ENCODE peak calls at places on chromosomes 5 and 9, in four cellular contexts. R is A549, J is H1, D is HepG2. U is an unnamed sample.

GRCh38 chr9:73838871-73839270 is 658.3 kb upstream of the RORB start:
- DNase-seq in R (no peak), J (no peak), D (no peak), U (no peak)

GRCh38 chr9:72858089-72858912 is 94.6 kb downstream of the ALDH1A1 start:
- DNase-seq in D (peak), R (peak), J (no peak), U (peak)

GRCh38 chr9:1966725-1967366 is 48.3 kb upstream of the SMARCA2 start:
- DNase-seq in D (no peak), J (no peak), R (no peak), U (no peak)

GRCh38 chr5:173330151-173330855 is 2.1 kb upstream of the STC2 start:
- DNase-seq in D (peak), J (no peak), R (no peak), U (no peak)

GRCh38 chr5:171693397-171693796 is 92.2 kb upstream of the SMIM23 start:
- DNase-seq in J (no peak), D (no peak), R (no peak), U (no peak)

GRCh38 chr5:127324756-127325155 is 34.2 kb downstream of the MEGF10 start:
- DNase-seq in R (no peak), D (no peak), J (no peak), U (no peak)

GRCh38 chr9:112002847-112003457 is 106.3 kb downstream of the UGCG start:
- DNase-seq in J (no peak), D (no peak), R (no peak), U (no peak)

GRCh38 chr9:125659954-125660353 is 47.1 kb downstream of the MAPKAP1 start:
- DNase-seq in R (no peak), J (no peak), D (no peak), U (no peak)

GRCh38 chr9:3342159-3342777 is 183.5 kb downstream of the RFX3 start:
- DNase-seq in D (no peak), J (no peak), R (no peak), U (no peak)

GRCh38 chr5:160702856-160703453 is 149.1 kb downstream of the ATP10B start:
- DNase-seq in D (no peak), R (no peak), J (no peak), U (no peak)

GRCh38 chr9:77848428-77848827 is 183.2 kb downstream of the GNAQ start:
- DNase-seq in D (no peak), J (no peak), R (no peak), U (no peak)

GRCh38 chr5:128315671-128316070 is 222.4 kb downstream of the FBN2 start:
- DNase-seq in J (no peak), R (no peak), D (no peak), U (no peak)

GRCh38 chr9:137381501-137382443 is 41.2 kb downstream of the EXD3 start:
- DNase-seq in D (no peak), J (no peak), R (no peak), U (no peak)

GRCh38 chr5:110790673-110791072 is 51.9 kb downstream of the SLC25A46 start:
- DNase-seq in J (no peak), D (no peak), R (peak), U (no peak)

GRCh38 chr5:33105521-33105941 is 335.2 kb upstream of the TARS1 start:
- DNase-seq in D (no peak), R (no peak), J (no peak), U (no peak)

GRCh38 chr5:132263548-132264261 is 6.2 kb downstream of the PDLIM4 start:
- DNase-seq in D (no peak), R (peak), J (no peak), U (peak)

GRCh38 chr5:112669328-112669963 is 68.2 kb upstream of the APC start:
- DNase-seq in D (no peak), J (no peak), R (no peak), U (no peak)

GRCh38 chr5:57871496-57871895 is 388.9 kb upstream of the ACTBL2 start:
- DNase-seq in D (no peak), R (no peak), J (no peak), U (no peak)

GRCh38 chr9:5566054-5566618 is 55.8 kb downstream of the PDCD1LG2 start:
- DNase-seq in D (no peak), R (no peak), J (no peak), U (no peak)

GRCh38 chr5:37786855-37787254 is 53.0 kb downstream of the GDNF start:
- DNase-seq in D (no peak), R (peak), J (no peak), U (no peak)

GRCh38 chr9:98010450-98010849 is 27.3 kb downstream of the ANP32B start:
- DNase-seq in D (no peak), R (peak), J (no peak), U (no peak)

GRCh38 chr5:178214160-178214803 is 9.9 kb downstream of the HNRNPAB start:
- DNase-seq in D (no peak), J (no peak), R (no peak), U (no peak)

GRCh38 chr5:178213748-178214151 is 9.4 kb downstream of the HNRNPAB start:
- DNase-seq in D (no peak), R (no peak), J (no peak), U (no peak)

GRCh38 chr5:178212241-178213002 is 8.1 kb downstream of the HNRNPAB start:
- DNase-seq in R (no peak), J (no peak), D (no peak), U (no peak)

GRCh38 chr5:178211095-178212048 is 7.0 kb downstream of the HNRNPAB start:
- DNase-seq in J (no peak), R (no peak), D (no peak), U (peak)

GRCh38 chr5:178213003-178213449 is 8.7 kb downstream of the HNRNPAB start:
- DNase-seq in R (no peak), J (no peak), D (no peak), U (no peak)
- TF ChIP-seq RNF2 in R (no peak), J (no peak), D (no peak), U (no peak)

DNA sequence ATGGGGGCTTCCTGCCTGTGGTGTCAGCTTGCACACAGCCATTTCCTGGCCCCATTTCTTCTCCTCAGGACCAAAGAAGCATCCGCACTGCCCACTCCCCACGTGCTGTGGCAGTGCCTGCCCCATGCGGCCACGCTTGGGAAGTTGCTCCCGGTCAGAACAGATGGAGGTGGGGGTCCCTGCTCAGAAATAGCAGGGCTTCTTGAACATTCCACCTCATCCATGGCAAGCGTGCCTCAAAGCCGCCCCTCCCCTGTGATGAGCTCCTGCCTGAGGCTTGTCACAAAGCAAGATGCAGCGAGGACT is 238.2 kb downstream of the SYK start:
- DNase-seq in D (no peak), R (no peak), J (no peak), U (no peak)
- TF ChIP-seq RNF2 in D (no peak), R (no peak), J (no peak), U (no peak)

GRCh38 chr9:79452265-79452664 is 119.5 kb upstream of the TLE4 start:
- DNase-seq in R (no peak), D (no peak), J (no peak), U (no peak)
- TF ChIP-seq RNF2 in R (no peak), D (no peak), J (no peak), U (no peak)

GRCh38 chr5:2019716-2020115 is 137.0 kb upstream of the IRX4 start:
- DNase-seq in J (no peak), R (no peak), D (no peak), U (no peak)

GRCh38 chr5:2018390-2018724 is 135.6 kb upstream of the IRX4 start:
- DNase-seq in R (no peak), J (no peak), D (no peak), U (no peak)

GRCh38 chr5:2015961-2016360 is 133.2 kb upstream of the IRX4 start:
- DNase-seq in J (no peak), R (no peak), D (no peak), U (no peak)

GRCh38 chr5:2015116-2015848 is 132.6 kb upstream of the IRX4 start:
- DNase-seq in J (no peak), R (no peak), D (no peak), U (no peak)

DNA sequence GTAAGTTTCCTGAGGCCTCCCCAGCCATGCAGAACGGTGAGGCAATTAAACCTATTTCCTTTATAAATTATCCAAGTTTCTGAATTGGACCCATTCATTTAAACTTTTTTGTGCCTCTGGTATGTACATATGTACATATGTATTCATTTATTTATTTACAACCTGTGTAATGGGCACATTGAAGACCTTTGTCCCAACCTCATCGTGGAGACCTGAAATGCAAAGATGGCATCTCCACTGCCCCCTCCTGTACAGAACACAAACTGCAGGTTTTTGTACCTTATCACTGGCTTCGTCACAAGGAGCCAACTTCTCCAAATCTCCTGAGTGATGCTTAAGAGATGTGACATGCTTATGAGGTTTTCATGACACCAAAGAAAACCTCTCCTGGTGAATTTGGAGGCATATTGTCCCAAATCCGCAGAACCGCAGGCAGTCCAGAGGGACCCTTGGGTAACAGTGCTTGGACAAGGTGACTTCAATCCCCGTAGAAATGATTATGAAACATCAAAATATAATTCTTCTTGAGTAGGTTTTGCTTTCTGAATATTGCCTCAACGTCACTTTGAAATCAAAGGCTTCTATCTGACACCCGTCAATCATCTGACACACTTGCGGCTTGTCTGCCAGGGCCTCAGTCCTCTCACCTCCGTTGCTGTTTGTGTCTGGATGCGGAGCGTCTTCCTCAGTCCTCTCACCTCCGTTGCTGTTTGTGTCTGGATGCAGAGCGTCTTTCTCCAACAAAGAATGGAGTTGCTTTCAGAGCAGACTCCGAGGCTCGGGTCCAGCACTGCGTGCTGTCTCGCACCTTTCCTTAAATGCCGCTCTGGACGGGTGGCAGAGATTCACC is 135.0 kb upstream of the IRX4 start:
- DNase-seq in D (peak), J (peak), R (peak), U (peak)
- TF ChIP-seq RNF2 in D (no peak), J (no peak), R (no peak), U (no peak)

GRCh38 chr9:113868501-113868900 is 7.6 kb upstream of the ZNF618 start:
- DNase-seq in D (no peak), J (no peak), R (no peak), U (no peak)
- TF ChIP-seq RNF2 in D (no peak), J (no peak), R (no peak), U (no peak)

DNA sequence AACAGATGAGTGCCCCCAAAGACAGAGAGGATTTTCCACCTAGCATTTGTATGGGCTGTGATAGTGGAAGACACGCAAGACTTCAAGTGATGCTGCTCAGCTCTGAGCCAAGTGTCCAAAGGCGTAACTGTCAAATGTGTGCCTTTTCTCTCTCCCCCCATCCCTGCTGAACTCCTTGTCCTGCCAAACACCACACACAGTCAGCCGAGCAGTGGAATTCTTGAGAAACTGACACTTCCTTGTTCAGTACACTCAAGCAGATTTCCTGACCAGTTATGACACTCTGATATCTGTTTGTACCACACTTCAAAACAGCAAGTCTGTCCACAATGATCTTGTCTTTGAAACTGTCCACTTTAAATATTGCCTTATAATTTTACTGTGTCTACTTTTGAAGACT is 166.4 kb downstream of the PIK3R1 start:
- DNase-seq in D (no peak), R (no peak), J (no peak), U (no peak)
- TF ChIP-seq RNF2 in D (no peak), R (no peak), J (no peak), U (no peak)

DNA sequence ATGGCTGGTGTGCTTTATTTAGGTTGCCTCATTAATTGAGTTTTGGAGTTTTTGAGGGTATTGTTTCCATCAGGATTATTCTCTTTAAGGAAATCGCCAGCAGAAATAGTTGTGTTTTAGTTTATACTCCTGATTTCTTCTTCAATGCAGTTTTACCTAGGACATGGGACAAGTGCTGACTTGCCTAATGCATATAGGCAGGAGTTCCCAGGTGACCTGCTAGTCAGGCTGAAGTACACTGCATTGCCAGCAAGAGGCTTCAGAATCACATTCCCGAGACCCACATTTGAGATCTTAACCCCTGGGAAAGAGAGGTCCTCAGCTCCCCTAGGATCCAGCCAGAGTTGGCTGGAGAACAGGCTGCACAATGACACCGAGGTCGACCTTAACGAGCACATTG is 1.5 kb upstream of the OR1N2 start:
- DNase-seq in J (no peak), R (no peak), D (no peak), U (no peak)
- TF ChIP-seq RNF2 in J (no peak), R (no peak), D (no peak), U (no peak)

GRCh38 chr9:109765821-109766220 is 14.2 kb upstream of the PALM2AKAP2 start:
- DNase-seq in J (no peak), R (no peak), D (no peak), U (no peak)

GRCh38 chr9:109767404-109767803 is 12.6 kb upstream of the PALM2AKAP2 start:
- DNase-seq in D (no peak), J (no peak), R (no peak), U (no peak)

GRCh38 chr9:109765278-109765677 is 14.7 kb upstream of the PALM2AKAP2 start:
- DNase-seq in R (no peak), J (no peak), D (no peak), U (no peak)

GRCh38 chr9:109767814-109768213 is 12.2 kb upstream of the PALM2AKAP2 start:
- DNase-seq in D (no peak), J (no peak), R (no peak), U (no peak)

DNA sequence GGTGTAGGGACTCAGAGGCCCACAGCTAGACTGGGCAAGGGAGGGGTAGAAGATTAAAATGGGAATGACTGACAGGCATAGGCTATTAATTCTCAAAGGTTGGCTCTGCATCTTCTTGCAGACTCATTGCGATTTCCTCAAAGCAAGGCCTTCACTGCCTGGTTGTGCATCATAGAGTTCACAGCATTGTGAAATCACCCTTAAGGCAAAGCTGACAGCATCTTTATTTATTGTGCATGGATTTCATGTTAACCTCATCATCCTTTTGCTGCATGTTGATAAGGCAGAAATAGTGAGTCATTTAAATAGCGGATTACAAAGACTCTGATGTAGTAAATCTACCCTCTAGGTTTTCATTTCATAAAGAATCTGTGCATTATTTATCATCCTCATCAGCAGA is 13.6 kb upstream of the PALM2AKAP2 start:
- DNase-seq in J (no peak), R (peak), D (no peak), U (no peak)
- TF ChIP-seq RNF2 in J (no peak), R (no peak), D (no peak), U (no peak)

GRCh38 chr5:175201393-175201792 is 242.6 kb downstream of the DRD1 start:
- DNase-seq in D (no peak), R (no peak), J (no peak), U (no peak)

GRCh38 chr5:175206651-175207050 is 237.3 kb downstream of the DRD1 start:
- DNase-seq in R (no peak), J (no peak), D (no peak), U (no peak)

GRCh38 chr5:175207321-175208040 is 236.5 kb downstream of the DRD1 start:
- DNase-seq in J (no peak), D (no peak), R (no peak), U (no peak)

DNA sequence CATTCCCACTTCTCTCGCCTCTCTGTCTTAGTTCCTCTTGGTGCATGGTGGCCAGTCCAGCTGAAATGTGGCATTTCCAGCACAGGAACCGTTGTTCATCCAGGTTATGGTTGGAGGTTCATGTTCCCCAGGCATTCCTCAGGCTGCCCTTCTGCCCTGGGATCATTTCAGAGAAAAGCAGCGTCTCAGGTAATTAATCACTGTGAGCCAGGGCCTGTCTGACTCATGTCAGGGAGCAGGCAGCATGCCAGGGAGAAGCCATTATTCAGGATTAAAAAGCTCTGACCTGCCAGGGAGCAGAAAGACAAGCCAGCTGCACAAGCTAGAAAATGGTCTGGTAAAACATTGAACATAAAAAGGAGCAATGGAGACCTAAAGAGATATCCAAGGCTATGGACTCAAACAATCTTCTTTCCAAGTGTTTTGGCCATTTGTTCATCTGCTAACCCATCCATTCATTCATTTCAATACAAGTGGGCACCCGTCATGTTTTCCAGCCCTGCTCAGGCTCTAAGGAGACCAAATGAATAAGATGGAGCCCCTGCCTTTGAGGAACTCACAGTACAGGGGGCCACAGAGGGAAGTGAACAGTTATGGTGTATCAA is 241.4 kb downstream of the DRD1 start:
- DNase-seq in D (no peak), R (peak), J (no peak), U (no peak)
- TF ChIP-seq RNF2 in D (no peak), R (no peak), J (no peak), U (no peak)

U was measured in K562.